ENCODE peak calls at places on chromosome 7, in six cellular contexts. U is cardiac muscle cell; F is upper lobe of left lung; W is CD8-positive, alpha-beta memory T cell; L is right lobe of liver; D is HepG2. V is an unnamed sample.

GRCh38 chr7:47581821-47582747 is at the start of gene TNS3:
- DNase-seq in U (peak; percentile 54), F (peak; percentile 49), W (no peak), L (peak; percentile 59), D (no peak), V (peak; percentile 61)

GRCh38 chr7:72321637-72322036 is 90.5 kb downstream of the CALN1 start:
- DNase-seq in U (no peak), F (no peak), W (no peak), L (no peak), D (no peak), V (no peak)

GRCh38 chr7:146116452-146117219 is at the start of gene CNTNAP2:
- DNase-seq in U (peak; percentile 75), F (no peak), W (no peak), L (no peak), D (no peak), V (no peak)

GRCh38 chr7:84688671-84689070 is 494.1 kb upstream of the SEMA3A start:
- DNase-seq in U (peak; percentile 52), F (no peak), W (no peak), L (no peak), D (no peak), V (no peak)

GRCh38 chr7:142298009-142298408 is 40.2 kb upstream of the PRSS58 start:
- DNase-seq in U (no peak), F (no peak), W (no peak), L (no peak), D (peak; percentile 9), V (no peak)

GRCh38 chr7:23385120-23385519 is 85.2 kb downstream of the IGF2BP3 start:
- DNase-seq in U (no peak), F (no peak), W (no peak), L (no peak), D (no peak), V (no peak)

GRCh38 chr7:24963218-24963617 is 16.8 kb downstream of the OSBPL3 start:
- DNase-seq in U (peak; percentile 68), F (peak; percentile 60), W (no peak), L (peak; percentile 48), D (no peak), V (no peak)

GRCh38 chr7:134362587-134363483 is 46.1 kb upstream of the SLC35B4 start:
- DNase-seq in U (peak; percentile 70), F (no peak), W (no peak), L (peak; percentile 86), D (no peak), V (no peak)

GRCh38 chr7:117312593-117312992 is 10.3 kb downstream of the WNT2 start:
- DNase-seq in U (peak; percentile 10), F (no peak), W (no peak), L (no peak), D (no peak), V (no peak)

GRCh38 chr7:149833495-149834130 is 4.6 kb upstream of the ZNF862 start:
- DNase-seq in U (no peak), F (no peak), W (no peak), L (no peak), D (no peak), V (peak; percentile 7)

GRCh38 chr7:119026391-119026790 is 801.9 kb downstream of the ANKRD7 start:
- DNase-seq in U (no peak), F (no peak), W (no peak), L (no peak), D (no peak), V (no peak)

GRCh38 chr7:140557809-140558518 is 78.7 kb upstream of the MKRN1 start:
- DNase-seq in U (no peak), F (no peak), W (no peak), L (no peak), D (no peak), V (no peak)

GRCh38 chr7:140546947-140547346 is 67.6 kb upstream of the MKRN1 start:
- DNase-seq in U (no peak), F (no peak), W (no peak), L (no peak), D (no peak), V (no peak)

GRCh38 chr7:140557069-140557468 is 77.8 kb upstream of the MKRN1 start:
- DNase-seq in U (no peak), F (no peak), W (no peak), L (no peak), D (no peak), V (no peak)

GRCh38 chr7:140551334-140552239 is 72.3 kb upstream of the MKRN1 start:
- DNase-seq in U (no peak), F (no peak), W (no peak), L (no peak), D (peak; percentile 63), V (no peak)

DNA sequence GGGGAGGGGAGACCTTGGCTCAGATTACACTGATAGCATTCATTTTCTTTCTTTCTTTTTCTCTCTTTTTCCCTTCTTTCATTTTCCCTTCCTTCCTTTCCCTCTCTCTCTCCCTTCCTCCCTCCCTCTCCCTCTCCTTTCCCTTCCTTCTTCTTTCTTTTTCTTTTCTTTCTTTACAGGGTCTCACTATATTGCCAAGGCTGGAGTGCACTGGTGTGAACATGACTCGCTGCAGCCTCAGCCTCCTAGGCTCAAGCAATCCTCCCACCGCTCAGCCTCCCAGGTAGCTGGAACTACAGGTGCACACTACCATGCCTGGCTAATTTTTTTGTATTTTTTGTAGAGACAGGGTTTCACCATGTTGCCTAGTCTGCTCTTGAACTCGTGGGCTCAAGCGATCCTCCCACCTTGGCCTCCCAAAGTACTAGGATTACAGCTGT is 73.0 kb upstream of the MKRN1 start:
- DNase-seq in U (no peak), F (no peak), W (no peak), L (no peak), D (no peak), V (no peak)
- H3K27ac ChIP-seq in U (no peak overlapping the region), F (no peak overlapping the region), W (no peak overlapping the region), L (no peak overlapping the region), D (no peak overlapping the region), V (peak overlapping the region; percentile 49)

GRCh38 chr7:98355250-98355538 is 45.7 kb downstream of the BAIAP2L1 start:
- DNase-seq in U (no peak), F (peak; percentile 41), W (no peak), L (no peak), D (no peak), V (no peak)
- H3K4me1 ChIP-seq in U (peaks cover under 1% of the 10 kb centered on the region), F (peaks cover 26% of the 10 kb centered on the region), W (no peaks in the 10 kb centered on the region), L (peaks cover 3% of the 10 kb centered on the region), D (peaks cover 32% of the 10 kb centered on the region), V (no peaks in the 10 kb centered on the region)

GRCh38 chr7:107658467-107658866 is 2.2 kb upstream of the SLC26A4 start:
- DNase-seq in U (peak; percentile 21), F (no peak), W (no peak), L (no peak), D (no peak), V (no peak)
- H3K27me3 ChIP-seq in U (peaks cover 84% of the 10 kb centered on the region), F (peaks cover 16% of the 10 kb centered on the region), W (peaks cover 16% of the 10 kb centered on the region), L (peaks cover 4% of the 10 kb centered on the region), D (peaks cover 40% of the 10 kb centered on the region), V (peaks cover 3% of the 10 kb centered on the region)

DNA sequence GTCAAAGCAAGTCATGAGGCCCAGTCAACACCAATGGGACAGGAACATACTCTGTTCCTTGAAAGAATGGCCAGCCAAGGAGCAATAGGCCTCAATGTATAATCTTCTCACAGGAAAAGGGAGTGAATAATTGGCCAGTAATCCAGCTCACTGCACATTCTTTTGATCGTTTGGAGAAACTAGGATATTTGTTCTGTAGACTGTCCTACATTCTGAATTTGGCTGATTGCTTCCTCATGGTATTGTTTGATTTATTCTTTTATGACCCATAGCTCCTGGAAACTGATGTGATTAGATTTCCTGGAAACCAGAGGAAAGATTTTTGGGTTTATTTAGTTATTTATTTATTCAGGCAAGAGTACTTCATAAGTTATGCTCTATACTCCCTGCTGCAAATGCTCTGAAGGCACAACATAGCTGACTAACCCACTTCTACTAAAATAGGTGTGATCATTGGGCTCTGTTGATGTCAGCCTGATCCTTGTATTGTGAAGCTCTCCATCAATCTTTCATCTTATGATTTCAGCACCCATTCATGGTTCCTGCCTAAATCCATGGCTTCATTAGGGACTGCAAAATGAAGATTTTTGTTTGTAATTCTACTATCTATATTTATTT is 745.2 kb downstream of the SUGCT start:
- DNase-seq in U (peak; percentile 35), F (no peak), W (no peak), L (no peak), D (no peak), V (no peak)
- H3K27ac ChIP-seq in U (no peak overlapping the region), F (no peak overlapping the region), W (no peak overlapping the region), L (no peak overlapping the region), D (no peak overlapping the region), V (no peak overlapping the region)